ENCODE peak calls at places on chromosome 10, in four cellular contexts. Q is tibial artery, L is upper lobe of left lung, H is HCT116. T is an unnamed sample.

GRCh38 chr10:122113161-122113944 is 124.4 kb downstream of the TACC2 start:
- DNase-seq in Q (peak; percentile 91), L (peak; percentile 93), H (peak; percentile 49), T (peak; percentile 17)

GRCh38 chr10:72087969-72088878 is at the start of gene SPOCK2:
- DNase-seq in Q (no peak), L (peak; percentile 87), H (no peak), T (no peak)

GRCh38 chr10:62817763-62818425 is 1.7 kb upstream of the EGR2 start:
- DNase-seq in H (peak; percentile 56), L (peak; percentile 94), Q (peak; percentile 80), T (peak; percentile 73)

GRCh38 chr10:114632869-114633715 is 25.0 kb downstream of the ABLIM1 start:
- DNase-seq in L (no peak), H (peak; percentile 59), Q (peak; percentile 80), T (peak; percentile 17)

GRCh38 chr10:117366741-117367140 is 8.5 kb downstream of the PDZD8 start:
- DNase-seq in L (no peak), Q (no peak), H (no peak), T (no peak)

GRCh38 chr10:2980791-2981360 is 86.5 kb upstream of the PFKP start:
- DNase-seq in H (no peak), Q (no peak), L (no peak), T (no peak)

GRCh38 chr10:127012769-127013152 is 107.5 kb downstream of the DOCK1 start:
- DNase-seq in Q (no peak), H (peak; percentile 18), L (no peak), T (peak; percentile 76)

GRCh38 chr10:17249820-17250219 is 21.8 kb downstream of the VIM start:
- DNase-seq in L (no peak), H (peak; percentile 29), Q (no peak), T (no peak)

GRCh38 chr10:22460531-22461403 is 115.5 kb downstream of the SPAG6 start:
- DNase-seq in H (no peak), L (no peak), Q (no peak), T (no peak)

GRCh38 chr10:325282-325681 is 190.0 kb downstream of the ZMYND11 start:
- DNase-seq in H (no peak), Q (no peak), L (no peak), T (no peak)

GRCh38 chr10:17548162-17548561 is 69.0 kb downstream of the HACD1 start:
- DNase-seq in L (no peak), H (no peak), Q (no peak), T (no peak)

GRCh38 chr10:44934416-44935200 is 23.5 kb downstream of the TMEM72 start:
- DNase-seq in Q (peak; percentile 67), L (peak; percentile 54), H (no peak), T (no peak)

GRCh38 chr10:114291076-114291475 is 52.0 kb downstream of the VWA2 start:
- DNase-seq in H (no peak), L (no peak), Q (no peak), T (no peak)

GRCh38 chr10:86972613-86973380 is 4.5 kb downstream of the ADIRF start:
- DNase-seq in L (no peak), H (no peak), Q (peak; percentile 75), T (no peak)

GRCh38 chr10:3150961-3151360 is 21.6 kb downstream of the PITRM1 start:
- DNase-seq in L (no peak), H (no peak), Q (no peak), T (no peak)

GRCh38 chr10:79904671-79905321 is 44.1 kb downstream of the SFTPD start:
- DNase-seq in H (peak; percentile 27), L (peak; percentile 94), Q (peak; percentile 73), T (no peak)

GRCh38 chr10:63099734-63100133 is 33.4 kb upstream of the NRBF2 start:
- DNase-seq in L (no peak), H (no peak), Q (no peak), T (no peak)

GRCh38 chr10:96377816-96378294 is 19.1 kb upstream of the OPALIN start:
- DNase-seq in L (peak; percentile 38), H (no peak), Q (no peak), T (no peak)

GRCh38 chr10:132105302-132105995 is 39.7 kb downstream of the JAKMIP3 start:
- DNase-seq in Q (no peak), L (no peak), H (no peak), T (no peak)

GRCh38 chr10:93357680-93358079 is 124.5 kb downstream of the MYOF start:
- DNase-seq in Q (no peak), H (no peak), L (no peak), T (no peak)

GRCh38 chr10:132630156-132630555 is 92.6 kb downstream of the INPP5A start:
- DNase-seq in L (no peak), Q (peak; percentile 58), H (no peak), T (no peak)

GRCh38 chr10:125595911-125596310 is 87.1 kb downstream of the TEX36 start:
- DNase-seq in Q (no peak), L (no peak), H (no peak), T (no peak)

GRCh38 chr10:33216661-33217427 is 117.6 kb downstream of the NRP1 start:
- DNase-seq in Q (no peak), H (no peak), L (no peak), T (no peak)

GRCh38 chr10:98344589-98345038 is 70.4 kb downstream of the PYROXD2 start:
- DNase-seq in H (no peak), Q (peak; percentile 92), L (no peak), T (peak; percentile 33)

GRCh38 chr10:122292376-122292775 is 21.3 kb downstream of the BTBD16 start:
- DNase-seq in L (no peak), Q (no peak), H (no peak), T (no peak)

GRCh38 chr10:43417950-43418768 is 9.2 kb upstream of the HNRNPF start:
- DNase-seq in L (no peak), H (no peak), Q (no peak), T (no peak)

DNA sequence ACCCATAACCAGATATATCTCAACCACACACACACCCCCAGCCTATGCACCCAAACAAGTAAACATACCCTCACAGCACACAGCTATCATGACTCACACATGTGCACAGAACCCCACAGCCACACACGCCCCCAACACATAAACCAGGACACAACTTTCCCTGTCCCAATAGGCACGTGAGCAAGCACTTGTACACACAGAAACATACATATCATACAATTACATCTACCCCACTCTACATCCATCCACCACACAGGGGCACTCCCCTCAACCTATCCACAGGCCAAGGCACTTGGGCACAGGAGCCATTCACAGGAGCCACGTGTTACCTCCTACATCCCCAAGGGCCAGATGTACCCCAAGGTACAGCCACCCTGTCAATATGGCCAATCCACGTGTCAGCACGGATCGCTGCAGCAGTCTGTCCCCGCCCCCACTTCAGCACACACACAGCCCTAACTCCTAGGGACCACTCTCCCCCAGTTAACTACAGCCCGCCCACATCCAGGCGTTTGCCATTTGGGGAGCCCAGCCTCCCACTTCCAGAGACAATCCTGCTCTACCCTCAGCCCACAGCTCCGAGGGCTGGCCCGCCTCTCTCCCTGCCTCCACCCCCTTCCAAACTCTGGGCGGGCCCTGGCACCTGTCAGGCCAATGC is 163.5 kb downstream of the SH3PXD2A start:
- DNase-seq in L (peak; percentile 51), Q (no peak), H (no peak), T (no peak)
- H3K4me3 ChIP-seq in L (no peak overlapping the region), Q (peak overlapping the region; percentile 53), H (peak overlapping the region; percentile 67), T (no peak overlapping the region)

GRCh38 chr10:119677126-119677525 is 25.9 kb downstream of the BAG3 start:
- DNase-seq in L (no peak), H (no peak), Q (no peak), T (no peak)
- H3K4me1 ChIP-seq in L (peaks cover 28% of the 10 kb centered on the region), H (peaks cover 50% of the 10 kb centered on the region), Q (peaks cover 35% of the 10 kb centered on the region), T (peaks cover 38% of the 10 kb centered on the region)

DNA sequence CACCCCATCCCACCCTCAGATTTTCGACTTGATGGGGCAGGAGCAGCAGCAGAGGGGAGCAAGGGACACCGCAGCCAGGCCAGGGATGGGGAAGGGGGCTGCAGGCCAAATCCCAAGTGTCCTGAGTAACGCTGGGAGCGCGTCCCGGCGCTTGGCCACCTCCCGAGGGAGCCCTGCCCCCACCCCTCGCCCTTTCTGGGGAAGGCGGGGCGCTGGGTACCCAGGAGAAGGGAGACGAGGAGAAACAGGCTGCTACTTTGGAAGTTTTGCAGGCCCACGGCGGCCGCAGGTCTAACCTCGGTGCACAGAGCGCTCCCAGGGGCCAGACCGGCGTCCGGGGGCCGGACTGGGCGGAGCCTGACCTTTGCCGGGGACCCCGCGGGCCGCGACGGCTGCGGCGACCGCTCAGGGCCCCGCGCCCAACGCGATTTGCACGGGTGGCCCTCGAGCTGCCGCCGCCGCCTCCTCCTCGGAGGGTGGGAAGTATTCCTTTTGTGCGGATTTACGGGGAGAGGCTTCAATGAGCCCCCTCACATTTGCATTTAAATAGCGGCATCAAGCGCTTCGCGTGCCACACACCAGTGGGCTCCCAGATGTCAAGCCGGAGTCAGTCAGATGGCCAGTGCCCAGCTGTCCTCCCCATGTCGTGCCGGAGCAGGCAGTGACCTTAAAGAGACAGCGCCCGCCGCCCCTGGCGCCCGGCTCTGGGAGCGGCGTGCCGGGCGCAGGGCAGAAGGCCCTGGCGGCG is 2.9 kb upstream of the EBF3 start:
- DNase-seq in Q (peak; percentile 53), L (peak; percentile 77), H (no peak), T (no peak)
- H3K4me3 ChIP-seq in Q (no peak overlapping the region), L (no peak overlapping the region), H (no peak overlapping the region), T (no peak overlapping the region)

DNA sequence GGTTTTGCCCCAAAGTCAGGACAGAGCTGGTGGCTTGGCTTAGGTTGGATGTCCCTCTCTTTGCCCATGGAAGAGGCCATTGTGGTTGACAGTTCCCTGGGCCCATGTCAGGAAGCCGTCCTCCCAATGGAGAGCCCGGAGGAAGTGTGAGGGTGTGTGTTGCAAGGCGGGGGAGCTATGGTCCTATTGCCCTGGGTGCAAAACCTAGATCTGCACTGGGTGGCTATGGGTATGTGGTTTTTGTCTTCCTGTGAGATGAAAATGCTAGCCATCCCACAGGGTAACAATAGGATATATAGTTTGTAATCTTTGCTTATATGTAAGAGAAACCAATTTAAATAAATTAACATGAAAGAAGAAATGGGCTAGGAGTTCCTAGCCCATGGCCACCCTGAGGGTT is 189.1 kb downstream of the PLPP4 start:
- DNase-seq in L (no peak), H (no peak), Q (no peak), T (no peak)
- H3K4me1 ChIP-seq in L (no peaks in the 10 kb centered on the region), H (no peaks in the 10 kb centered on the region), Q (no peaks in the 10 kb centered on the region), T (no peaks in the 10 kb centered on the region)

DNA sequence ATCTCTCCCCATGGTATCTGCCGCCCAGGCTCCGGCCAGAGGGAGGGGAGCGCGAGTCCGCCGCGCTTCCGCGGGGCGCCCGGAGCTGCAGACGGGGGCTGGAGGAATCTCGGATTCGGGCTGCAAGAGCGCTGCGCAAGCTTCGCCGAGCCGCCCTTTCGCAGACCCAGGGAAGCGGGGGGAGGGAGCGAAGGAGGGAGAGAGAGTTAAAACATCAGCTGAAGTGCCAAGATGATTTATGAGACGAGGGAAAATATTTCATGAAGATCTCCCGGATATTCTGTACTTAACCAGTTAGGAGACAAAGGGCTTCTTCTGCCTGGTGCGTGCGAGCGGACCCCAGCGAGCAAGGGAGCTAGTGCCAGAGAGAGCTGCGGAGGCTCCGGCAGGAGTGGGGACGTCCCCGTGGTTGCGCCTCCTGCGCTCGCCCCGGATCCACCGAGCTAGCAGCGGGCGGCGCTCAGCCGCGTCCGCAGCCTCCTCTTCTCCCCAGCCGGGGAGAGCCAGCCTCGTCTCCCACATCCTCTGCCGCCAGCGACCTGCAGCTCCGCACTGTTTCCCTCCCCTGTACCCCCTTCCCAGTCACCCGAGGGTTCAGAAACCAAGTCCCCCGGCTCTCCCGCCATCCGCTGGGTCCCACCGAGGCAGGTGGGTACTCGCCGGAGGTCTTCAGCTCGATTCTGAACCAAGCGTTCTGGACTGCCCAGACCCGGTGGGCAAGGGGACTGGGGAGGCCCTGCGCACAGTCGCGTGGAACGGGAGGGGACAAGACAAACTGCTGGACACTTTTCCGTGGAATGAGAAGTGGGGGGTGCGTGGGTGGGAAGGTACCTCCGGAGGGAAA is 1.0 kb upstream of the PAX2 start:
- DNase-seq in L (peak; percentile 72), H (no peak), Q (no peak), T (no peak)
- H3K4me3 ChIP-seq in L (no peak overlapping the region), H (peak overlapping the region; percentile 69), Q (no peak overlapping the region), T (peak overlapping the region; percentile 60)